ENCODE peak calls at places on chromosomes 4 and X, in five cellular contexts. O, C, Q, R and N are unnamed samples.

GRCh38 chr4:148204892-148205291 is 237.3 kb downstream of the NR3C2 start:
- DNase-seq in O (no peak), C (no peak), Q (no peak), R (no peak), N (no peak)

GRCh38 chrX:56764153-56764974 is 35.3 kb downstream of the NBDY start:
- DNase-seq in O (peak; percentile 93), C (peak; percentile 75), Q (peak; percentile 87), R (peak; percentile 80), N (peak; percentile 26)

GRCh38 chr4:6641164-6641970 is 882 bp downstream of the MRFAP1 start:
- DNase-seq in O (peak; percentile 81), C (peak; percentile 87), Q (peak; percentile 42), R (peak; percentile 61), N (peak; percentile 74)

GRCh38 chr4:123260429-123261052 is 136.1 kb upstream of the SPRY1 start:
- DNase-seq in O (no peak), C (no peak), Q (no peak), R (no peak), N (no peak)

GRCh38 chr4:85370400-85371032 is 104.4 kb upstream of the ARHGAP24 start:
- DNase-seq in O (peak; percentile 85), C (peak; percentile 60), Q (peak; percentile 18), R (peak; percentile 26), N (no peak)

GRCh38 chr4:112125416-112125815 is 19.8 kb upstream of the FAM241A start:
- DNase-seq in O (no peak), C (no peak), Q (no peak), R (no peak), N (no peak)

GRCh38 chr4:150229538-150229937 is 151.3 kb downstream of the DCLK2 start:
- DNase-seq in O (no peak), C (peak; percentile 64), Q (peak; percentile 93), R (no peak), N (no peak)

GRCh38 chr4:172481802-172482508 is 668.8 kb downstream of the GALNTL6 start:
- DNase-seq in O (no peak), C (no peak), Q (no peak), R (no peak), N (no peak)

GRCh38 chrX:46953137-46953527 is 40.9 kb downstream of the JADE3 start:
- DNase-seq in O (no peak), C (no peak), Q (no peak), R (no peak), N (no peak)

GRCh38 chr4:163048447-163048846 is 118.2 kb downstream of the NAF1 start:
- DNase-seq in O (peak; percentile 83), C (peak; percentile 67), Q (peak; percentile 19), R (no peak), N (no peak)

GRCh38 chr4:74370912-74371311 is 6.0 kb downstream of the EREG start:
- DNase-seq in O (peak; percentile 77), C (peak; percentile 75), Q (peak; percentile 64), R (no peak), N (no peak)

GRCh38 chr4:132642196-132642817 is 506.8 kb upstream of the PCDH10 start:
- DNase-seq in O (peak; percentile 86), C (peak; percentile 27), Q (peak; percentile 12), R (no peak), N (no peak)

GRCh38 chr4:743463-744211 is 38.0 kb downstream of the PCGF3 start:
- DNase-seq in O (no peak), C (peak; percentile 23), Q (peak; percentile 35), R (no peak), N (no peak)

GRCh38 chr4:1784789-1785591 is 8.1 kb upstream of the FGFR3 start:
- DNase-seq in O (no peak), C (no peak), Q (no peak), R (peak; percentile 61), N (no peak)

GRCh38 chr4:40264497-40264896 is 67.7 kb downstream of the RHOH start:
- DNase-seq in O (no peak), C (peak; percentile 73), Q (peak; percentile 69), R (no peak), N (no peak)

GRCh38 chr4:14877246-14878220 is 124.7 kb upstream of the CPEB2 start:
- DNase-seq in O (peak; percentile 43), C (no peak), Q (no peak), R (peak; percentile 31), N (no peak)

GRCh38 chrX:49153467-49153866 is 9.1 kb upstream of the MAGIX start:
- DNase-seq in O (no peak), C (no peak), Q (no peak), R (no peak), N (no peak)

GRCh38 chrX:40009462-40009851 is 88.3 kb downstream of the BCOR start:
- DNase-seq in O (no peak), C (peak; percentile 34), Q (no peak), R (no peak), N (no peak)

GRCh38 chr4:120225527-120225926 is 158.9 kb upstream of the MAD2L1 start:
- DNase-seq in O (no peak), C (no peak), Q (no peak), R (no peak), N (no peak)

GRCh38 chrX:13029341-13029740 is 15.1 kb downstream of the FAM9C start:
- DNase-seq in O (no peak), C (peak; percentile 48), Q (peak; percentile 43), R (peak; percentile 79), N (peak; percentile 40)

DNA sequence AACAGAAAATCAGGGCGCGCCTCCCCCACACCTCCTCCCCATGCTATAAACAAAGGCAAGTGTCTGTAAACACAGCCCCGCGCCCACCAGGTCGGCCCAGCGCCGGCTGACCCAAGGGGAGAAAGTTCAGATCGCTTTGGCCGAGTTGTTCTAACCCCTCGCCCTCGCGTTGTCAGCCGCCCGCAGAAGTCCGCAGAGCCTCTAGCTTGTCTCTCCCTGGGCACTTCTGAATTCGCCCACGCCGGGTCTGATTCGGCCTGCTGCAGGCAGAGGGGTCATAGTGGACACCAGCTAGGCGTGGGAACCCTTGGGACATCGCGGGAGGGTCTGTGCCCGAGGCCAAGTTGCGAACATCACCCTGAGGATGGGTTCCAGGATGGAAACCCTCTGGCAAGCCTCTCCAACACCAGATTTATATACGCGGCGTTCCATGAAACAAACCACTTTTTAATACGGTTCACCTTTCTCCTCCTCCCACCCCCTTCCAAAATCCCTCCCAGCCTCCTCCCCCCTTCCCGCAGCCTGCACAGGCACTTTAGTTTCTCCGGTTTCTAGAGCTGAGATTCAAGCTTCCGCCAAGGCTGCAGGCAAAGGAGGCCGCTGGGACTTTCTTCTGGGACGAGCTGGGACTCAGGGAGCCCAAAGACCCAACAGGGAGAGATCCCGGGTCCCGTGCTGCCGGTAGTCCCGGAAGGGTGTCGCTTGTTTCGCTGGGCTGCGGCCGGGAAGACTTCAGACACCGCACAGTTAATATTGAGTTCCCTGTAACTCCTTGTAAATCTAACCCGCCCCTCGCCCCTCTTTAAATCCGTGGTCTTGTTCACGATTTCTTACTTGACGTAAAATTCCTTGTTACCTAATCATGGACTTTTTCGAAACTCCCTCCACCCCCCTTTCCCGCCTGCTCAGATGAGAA is 4.7 kb downstream of the HAND2 start:
- DNase-seq in O (no peak), C (peak; percentile 77), Q (no peak), R (peak; percentile 56), N (no peak)
- H3K27me3 ChIP-seq in O (no peaks in the 10 kb centered on the region), C (no peaks in the 10 kb centered on the region), Q (peaks cover 75% of the 10 kb centered on the region), R (peaks cover 11% of the 10 kb centered on the region), N (no peaks in the 10 kb centered on the region)

GRCh38 chr4:11624370-11624769 is 195.7 kb upstream of the HS3ST1 start:
- DNase-seq in O (no peak), C (no peak), Q (no peak), R (no peak), N (no peak)

GRCh38 chr4:11626046-11626445 is 197.4 kb upstream of the HS3ST1 start:
- DNase-seq in O (no peak), C (no peak), Q (no peak), R (no peak), N (no peak)

GRCh38 chr4:11622961-11623725 is 194.4 kb upstream of the HS3ST1 start:
- DNase-seq in O (no peak), C (no peak), Q (no peak), R (no peak), N (no peak)

GRCh38 chr4:11625206-11625605 is 196.5 kb upstream of the HS3ST1 start:
- DNase-seq in O (no peak), C (no peak), Q (no peak), R (peak; percentile 53), N (no peak)

GRCh38 chr4:11623726-11624037 is 195.0 kb upstream of the HS3ST1 start:
- DNase-seq in O (no peak), C (no peak), Q (peak; percentile 27), R (peak; percentile 35), N (no peak)
- H3K4me1 ChIP-seq in O (no peaks in the 10 kb centered on the region), C (no peaks in the 10 kb centered on the region), Q (peaks cover 6% of the 10 kb centered on the region), R (peaks cover 21% of the 10 kb centered on the region), N (no peaks in the 10 kb centered on the region)

GRCh38 chr4:168632246-168632832 is 135.5 kb downstream of the PALLD start:
- DNase-seq in O (no peak), C (peak; percentile 35), Q (no peak), R (no peak), N (no peak)
- H3K4me3 ChIP-seq in O (no peak overlapping the region), C (peak overlapping the region; percentile 71), Q (peak overlapping the region; percentile 54), R (peak overlapping the region; percentile 75), N (peak overlapping the region; percentile 76)

GRCh38 chr4:41731569-41731968 is 17.0 kb downstream of the PHOX2B start:
- DNase-seq in O (no peak), C (no peak), Q (no peak), R (no peak), N (no peak)

GRCh38 chr4:41728571-41728908 is 20.0 kb downstream of the PHOX2B start:
- DNase-seq in O (no peak), C (no peak), Q (peak; percentile 83), R (no peak), N (no peak)

GRCh38 chr4:41734366-41734765 is 14.2 kb downstream of the PHOX2B start:
- DNase-seq in O (no peak), C (no peak), Q (peak; percentile 21), R (no peak), N (no peak)
- H3K27me3 ChIP-seq in O (no peaks in the 10 kb centered on the region), C (peaks cover 8% of the 10 kb centered on the region), Q (peaks cover 5% of the 10 kb centered on the region), R (peaks cover 57% of the 10 kb centered on the region), N (peaks cover 12% of the 10 kb centered on the region)

GRCh38 chr4:184746532-184746870 is 12.6 kb upstream of the CENPU start:
- DNase-seq in O (no peak), C (peak; percentile 74), Q (peak; percentile 82), R (no peak), N (peak; percentile 80)
- H3K4me1 ChIP-seq in O (peaks cover 3% of the 10 kb centered on the region), C (peaks cover 13% of the 10 kb centered on the region), Q (peaks cover 4% of the 10 kb centered on the region), R (peaks cover 42% of the 10 kb centered on the region), N (no peaks in the 10 kb centered on the region)

GRCh38 chrX:72182924-72183323 is 1.4 kb downstream of the PIN4 start:
- DNase-seq in O (no peak), C (no peak), Q (no peak), R (no peak), N (no peak)
- H3K4me3 ChIP-seq in O (peak overlapping the region; percentile 69), C (peak overlapping the region; percentile 90), Q (no peak overlapping the region), R (peak overlapping the region; percentile 87), N (peak overlapping the region; percentile 75)

GRCh38 chrX:112834016-112834855 is 6.4 kb downstream of the AMOT start:
- DNase-seq in O (no peak), C (peak; percentile 67), Q (peak; percentile 77), R (no peak), N (no peak)

GRCh38 chrX:112837531-112837930 is 3.1 kb downstream of the AMOT start:
- DNase-seq in O (no peak), C (no peak), Q (no peak), R (no peak), N (no peak)

GRCh38 chrX:112830540-112830939 is 10.1 kb downstream of the AMOT start:
- DNase-seq in O (no peak), C (no peak), Q (no peak), R (no peak), N (no peak)

GRCh38 chrX:112832481-112833095 is 8.0 kb downstream of the AMOT start:
- DNase-seq in O (no peak), C (peak; percentile 44), Q (peak; percentile 7), R (no peak), N (no peak)

GRCh38 chrX:112834976-112835375 is 5.7 kb downstream of the AMOT start:
- DNase-seq in O (no peak), C (no peak), Q (no peak), R (no peak), N (no peak)
- H3K27me3 ChIP-seq in O (no peaks in the 10 kb centered on the region), C (no peaks in the 10 kb centered on the region), Q (no peaks in the 10 kb centered on the region), R (no peaks in the 10 kb centered on the region), N (no peaks in the 10 kb centered on the region)